ENCODE peak calls at places on chromosomes 1 and 21, in four cellular contexts. Y is neuronal stem cell, G is IMR-90, K is mesenchymal stem cell. T is an unnamed sample.

GRCh38 chr1:210233216-210233494 is 559 bp downstream of the SERTAD4 start:
- DNase-seq in Y (no peak), G (no peak), K (peak; percentile 47), T (no peak)

GRCh38 chr1:39076127-39076798 is 50.1 kb downstream of the NDUFS5 start:
- DNase-seq in G (peak; percentile 65), K (peak; percentile 43), Y (no peak), T (no peak)

GRCh38 chr1:43468403-43468802 is 14.7 kb upstream of the HYI start:
- DNase-seq in Y (no peak), G (no peak), K (peak; percentile 29), T (no peak)

GRCh38 chr1:214393086-214393485 is 112.1 kb downstream of the SMYD2 start:
- DNase-seq in K (no peak), G (no peak), Y (no peak), T (no peak)

GRCh38 chr1:54949971-54950360 is 30.5 kb upstream of the TMEM61 start:
- DNase-seq in G (peak; percentile 67), Y (no peak), K (peak; percentile 24), T (no peak)

GRCh38 chr1:91884459-91885290 is 1.3 kb downstream of the TGFBR3 start:
- DNase-seq in Y (peak; percentile 20), G (peak; percentile 24), K (peak; percentile 38), T (peak; percentile 26)

GRCh38 chr1:226406401-226406881 is 1.5 kb downstream of the PARP1 start:
- DNase-seq in Y (no peak), K (peak; percentile 47), G (peak; percentile 41), T (peak; percentile 80)

GRCh38 chr21:46008893-46009635 is 27.5 kb downstream of the COL6A1 start:
- DNase-seq in G (no peak), K (no peak), Y (no peak), T (no peak)

GRCh38 chr1:48414264-48414663 is 57.7 kb downstream of the SPATA6 start:
- DNase-seq in K (no peak), Y (no peak), G (peak; percentile 15), T (no peak)

GRCh38 chr21:33286600-33287456 is 20.7 kb downstream of the IL10RB start:
- DNase-seq in Y (no peak), K (peak; percentile 3), G (peak; percentile 70), T (peak; percentile 17)
- H3K36me3 ChIP-seq in Y (peaks cover 7% of the 10 kb centered on the region), K (peaks cover 41% of the 10 kb centered on the region), G (peaks cover 20% of the 10 kb centered on the region), T (peaks cover 15% of the 10 kb centered on the region)

DNA sequence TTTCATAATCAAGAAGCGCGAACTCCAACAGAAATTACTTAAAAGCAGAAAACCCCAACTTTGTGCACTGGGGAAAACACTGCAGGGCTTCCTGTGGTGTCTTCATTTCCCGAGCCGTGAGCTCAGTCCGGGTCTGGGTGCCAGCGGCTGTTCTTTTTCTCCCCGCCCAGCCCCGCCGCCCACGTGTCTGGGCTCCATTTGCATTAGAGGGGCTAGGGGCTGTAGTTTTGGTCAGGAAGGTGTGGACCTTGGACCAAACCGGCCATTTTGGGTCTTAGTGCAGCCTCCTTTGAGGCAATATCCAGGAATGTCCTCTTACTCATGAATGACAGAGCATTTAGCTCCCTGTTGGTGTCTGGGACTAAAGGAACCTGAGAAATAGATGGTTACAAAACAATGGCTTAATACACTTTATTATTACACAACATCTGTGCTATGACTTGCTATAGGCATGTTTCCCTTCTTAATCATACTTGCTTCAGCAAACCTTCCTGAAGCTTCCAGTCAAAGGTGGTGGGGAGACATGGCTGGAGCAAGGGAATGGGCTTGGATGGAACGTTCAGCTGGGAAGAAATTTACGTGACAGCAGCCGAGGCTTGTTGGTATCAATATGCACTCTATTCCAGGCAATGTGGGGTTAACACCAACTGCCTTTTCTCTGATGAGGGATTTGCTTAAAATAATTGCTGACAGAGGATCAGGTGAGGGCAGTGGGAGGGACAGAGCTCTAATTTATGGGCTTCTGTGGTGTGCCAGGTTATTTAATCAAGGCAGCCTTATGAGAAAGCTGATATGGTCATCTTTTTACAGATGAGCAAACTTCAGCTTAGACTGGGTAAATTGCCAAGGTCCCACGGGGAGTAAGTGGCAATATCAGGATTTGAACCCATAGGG is 1.1 kb downstream of the AGTRAP start:
- DNase-seq in Y (no peak), G (peak; percentile 79), K (peak; percentile 86), T (peak; percentile 75)
- H4K91ac ChIP-seq in Y (no peak overlapping the region), G (peak overlapping the region; percentile 89), K (no peak overlapping the region), T (peak overlapping the region; percentile 63)

DNA sequence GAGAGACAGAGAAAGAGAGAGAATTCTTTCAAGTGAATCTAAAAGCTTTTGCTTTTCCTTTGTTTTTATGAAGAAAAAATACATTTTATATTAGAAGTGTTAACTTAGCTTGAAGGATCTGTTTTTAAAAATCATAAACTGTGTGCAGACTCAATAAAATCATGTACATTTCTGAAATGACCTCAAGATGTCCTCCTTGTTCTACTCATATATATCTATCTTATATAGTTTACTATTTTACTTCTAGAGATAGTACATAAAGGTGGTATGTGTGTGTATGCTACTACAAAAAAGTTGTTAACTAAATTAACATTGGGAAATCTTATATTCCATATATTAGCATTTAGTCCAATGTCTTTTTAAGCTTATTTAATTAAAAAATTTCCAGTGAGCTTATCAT is 117.6 kb downstream of the PTPRC start:
- DNase-seq in G (peak; percentile 36), Y (no peak), K (peak; percentile 43), T (no peak)
- H3K36me3 ChIP-seq in G (no peaks in the 10 kb centered on the region), Y (no peaks in the 10 kb centered on the region), K (no peaks in the 10 kb centered on the region), T (no peaks in the 10 kb centered on the region)

DNA sequence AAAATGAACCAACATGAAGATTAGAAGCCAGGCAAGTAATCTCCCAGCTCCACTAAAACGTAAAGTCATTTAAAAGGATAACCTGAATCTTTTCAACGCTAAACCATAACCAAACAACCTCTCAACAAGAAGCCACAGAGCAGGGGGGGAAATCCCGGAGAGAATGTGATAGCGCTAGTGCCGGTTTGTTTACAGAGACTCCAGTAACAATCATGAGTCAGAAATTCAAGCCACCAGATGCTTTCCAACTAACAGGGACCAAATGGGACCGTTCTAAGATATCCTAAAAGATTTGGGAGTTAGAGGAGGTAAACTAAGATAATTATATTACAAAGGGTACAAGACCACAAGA is 847 bp downstream of the DCAF8 start:
- DNase-seq in G (peak; percentile 91), K (peak; percentile 97), Y (peak; percentile 23), T (peak; percentile 72)
- H4K91ac ChIP-seq in G (peak overlapping the region; percentile 97), K (no peak overlapping the region), Y (no peak overlapping the region), T (peak overlapping the region; percentile 78)

DNA sequence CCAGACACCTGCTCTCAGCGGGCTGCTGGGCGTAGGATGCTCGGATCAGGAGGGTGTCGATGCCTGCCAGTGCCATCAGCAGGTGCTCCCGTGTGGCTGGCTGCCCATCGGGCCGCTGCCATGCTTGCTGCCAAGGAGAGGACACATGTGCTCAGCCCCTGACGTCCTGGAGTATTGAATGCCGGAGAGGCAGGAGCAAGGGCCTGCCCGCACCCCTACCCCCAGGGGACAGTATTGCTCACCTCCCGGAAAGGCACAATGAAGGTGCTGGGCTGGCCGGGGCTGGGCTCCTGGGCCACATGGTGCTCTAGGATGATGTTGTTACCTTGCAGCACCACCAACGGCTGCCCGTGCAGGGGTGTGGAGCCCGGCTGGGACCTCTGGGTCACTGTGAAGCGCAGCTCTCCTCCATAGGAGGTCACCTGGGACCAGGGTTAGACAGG is 61.5 kb downstream of the HSPG2 start:
- DNase-seq in K (no peak), G (no peak), Y (no peak), T (no peak)
- H3K36me3 ChIP-seq in K (peaks cover 97% of the 10 kb centered on the region), G (peaks cover 81% of the 10 kb centered on the region), Y (peaks cover 88% of the 10 kb centered on the region), T (peaks cover 88% of the 10 kb centered on the region)

GRCh38 chr1:118254001-118254400 is 69.0 kb upstream of the SPAG17 start:
- DNase-seq in G (no peak), Y (no peak), K (no peak), T (peak; percentile 13)

GRCh38 chr1:118250232-118250631 is 65.2 kb upstream of the SPAG17 start:
- DNase-seq in Y (no peak), K (no peak), G (no peak), T (no peak)

GRCh38 chr1:118254483-118254882 is 69.5 kb upstream of the SPAG17 start:
- DNase-seq in G (no peak), Y (no peak), K (no peak), T (peak; percentile 68)

GRCh38 chr1:118249641-118250040 is 64.6 kb upstream of the SPAG17 start:
- DNase-seq in G (no peak), Y (no peak), K (no peak), T (peak; percentile 17)

GRCh38 chr1:118253310-118253903 is 68.4 kb upstream of the SPAG17 start:
- DNase-seq in K (no peak), Y (no peak), G (no peak), T (no peak)
- H4K91ac ChIP-seq in K (no peak overlapping the region), Y (no peak overlapping the region), G (no peak overlapping the region), T (peak overlapping the region; percentile 8)

GRCh38 chr1:2227341-2228156 is 570 bp upstream of the SKI start:
- DNase-seq in K (peak; percentile 96), Y (peak; percentile 98), G (peak; percentile 95), T (peak; percentile 99)

GRCh38 chr1:2229921-2230700 is 2.0 kb downstream of the SKI start:
- DNase-seq in G (peak; percentile 40), K (peak; percentile 53), Y (no peak), T (no peak)

GRCh38 chr1:2228684-2229031 is 539 bp downstream of the SKI start:
- DNase-seq in G (no peak), K (no peak), Y (no peak), T (peak; percentile 46)

GRCh38 chr1:2228157-2228594 is at the start of gene SKI:
- DNase-seq in Y (no peak), K (no peak), G (no peak), T (no peak)

DNA sequence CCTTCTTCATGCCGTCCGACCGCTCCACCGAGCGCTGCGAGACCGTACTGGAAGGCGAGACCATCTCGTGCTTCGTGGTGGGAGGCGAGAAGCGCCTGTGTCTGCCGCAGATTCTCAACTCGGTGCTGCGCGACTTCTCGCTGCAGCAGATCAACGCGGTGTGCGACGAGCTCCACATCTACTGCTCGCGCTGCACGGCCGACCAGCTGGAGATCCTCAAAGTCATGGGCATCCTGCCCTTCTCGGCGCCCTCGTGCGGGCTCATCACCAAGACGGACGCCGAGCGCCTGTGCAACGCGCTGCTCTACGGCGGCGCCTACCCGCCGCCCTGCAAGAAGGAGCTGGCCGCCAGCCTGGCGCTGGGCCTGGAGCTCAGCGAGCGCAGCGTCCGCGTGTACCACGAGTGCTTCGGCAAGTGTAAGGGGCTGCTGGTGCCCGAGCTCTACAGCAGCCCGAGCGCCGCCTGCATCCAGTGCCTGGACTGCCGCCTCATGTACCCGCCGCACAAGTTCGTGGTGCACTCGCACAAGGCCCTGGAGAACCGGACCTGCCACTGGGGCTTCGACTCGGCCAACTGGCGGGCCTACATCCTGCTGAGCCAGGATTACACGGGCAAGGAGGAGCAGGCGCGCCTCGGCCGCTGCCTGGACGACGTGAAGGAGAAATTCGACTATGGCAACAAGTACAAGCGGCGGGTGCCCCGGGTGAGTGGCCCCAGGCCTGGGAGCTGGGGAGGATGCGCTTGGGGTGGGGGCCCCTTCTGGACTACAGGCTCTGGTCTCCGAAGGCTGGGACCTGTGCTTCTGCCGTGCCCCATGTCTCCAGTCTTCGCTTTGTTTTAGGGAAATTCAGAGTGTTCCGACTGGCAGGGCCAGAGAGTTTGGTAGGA is 1.2 kb downstream of the SKI start:
- DNase-seq in K (peak; percentile 73), G (peak; percentile 69), Y (no peak), T (peak; percentile 58)
- H3K36me3 ChIP-seq in K (peaks cover 21% of the 10 kb centered on the region), G (peaks cover 4% of the 10 kb centered on the region), Y (peaks cover 30% of the 10 kb centered on the region), T (peaks cover 2% of the 10 kb centered on the region)

DNA sequence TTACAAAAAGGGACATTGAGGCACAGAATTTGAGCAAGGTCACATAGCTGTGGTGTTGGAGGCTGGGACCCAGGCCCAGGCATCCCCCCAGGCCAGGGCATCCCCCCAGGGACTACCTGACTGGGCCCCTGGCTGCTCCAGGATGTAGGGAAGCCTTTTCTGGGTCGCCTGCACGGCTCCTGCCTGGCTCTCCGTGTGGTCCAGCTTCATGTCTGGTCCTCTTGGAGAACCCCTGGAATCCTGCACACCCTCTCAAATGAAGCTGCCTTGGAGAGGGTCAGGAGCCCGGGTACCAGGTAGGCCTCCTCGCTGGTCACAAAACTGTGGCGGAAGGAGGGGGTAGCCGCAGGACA is 919 bp upstream of the CELSR2 start:
- DNase-seq in Y (no peak), K (no peak), G (no peak), T (no peak)
- H4K91ac ChIP-seq in Y (no peak overlapping the region), K (no peak overlapping the region), G (no peak overlapping the region), T (peak overlapping the region; percentile 41)

T was measured in trophoblast cell.